ENCODE peak calls at places on chromosomes 6 and 20, in five cellular contexts. One of them, this sample, is unnamed.

GRCh38 chr6:12288844-12289654 is 1.1 kb upstream of the EDN1 start:
- DNase-seq in hepatocyte: peak; percentile 79
- DNase-seq in cardiac fibroblast: peak; percentile 83
- DNase-seq in fibroblast of the aortic adventitia: peak; percentile 78
- DNase-seq in A549: peak; percentile 61
- DNase-seq in this sample: peak; percentile 82

GRCh38 chr20:51220293-51220706 is 197.4 kb upstream of the KCNG1 start:
- DNase-seq in hepatocyte: peak; percentile 22
- DNase-seq in cardiac fibroblast: peak; percentile 29
- DNase-seq in fibroblast of the aortic adventitia: peak; percentile 10
- DNase-seq in A549: peak; percentile 51
- DNase-seq in this sample: peak; percentile 52

GRCh38 chr6:4880373-4880762 is 104.2 kb downstream of the CDYL start:
- DNase-seq in hepatocyte: no peak
- DNase-seq in cardiac fibroblast: no peak
- DNase-seq in fibroblast of the aortic adventitia: no peak
- DNase-seq in A549: no peak
- DNase-seq in this sample: no peak

GRCh38 chr20:59084041-59084841 is 41.7 kb upstream of the PRELID3B start:
- DNase-seq in hepatocyte: no peak
- DNase-seq in cardiac fibroblast: no peak
- DNase-seq in fibroblast of the aortic adventitia: peak; percentile 6
- DNase-seq in A549: no peak
- DNase-seq in this sample: no peak

GRCh38 chr20:58469500-58470129 is 45.6 kb downstream of the APCDD1L start:
- DNase-seq in hepatocyte: no peak
- DNase-seq in cardiac fibroblast: no peak
- DNase-seq in fibroblast of the aortic adventitia: no peak
- DNase-seq in A549: no peak
- DNase-seq in this sample: no peak

GRCh38 chr6:158078320-158078719 is 89.7 kb downstream of the SERAC1 start:
- DNase-seq in hepatocyte: no peak
- DNase-seq in cardiac fibroblast: no peak
- DNase-seq in fibroblast of the aortic adventitia: no peak
- DNase-seq in A549: no peak
- DNase-seq in this sample: no peak

GRCh38 chr20:6048391-6048790 is 5.5 kb downstream of the LRRN4 start:
- DNase-seq in hepatocyte: no peak
- DNase-seq in cardiac fibroblast: no peak
- DNase-seq in fibroblast of the aortic adventitia: no peak
- DNase-seq in A549: no peak
- DNase-seq in this sample: no peak

GRCh38 chr6:3913077-3913957 is 64.1 kb downstream of the FAM50B start:
- DNase-seq in hepatocyte: peak; percentile 77
- DNase-seq in cardiac fibroblast: peak; percentile 99
- DNase-seq in fibroblast of the aortic adventitia: peak; percentile 100
- DNase-seq in A549: peak; percentile 79
- DNase-seq in this sample: peak; percentile 97

GRCh38 chr20:12156252-12156651 is 238.6 kb downstream of the BTBD3 start:
- DNase-seq in hepatocyte: no peak
- DNase-seq in cardiac fibroblast: no peak
- DNase-seq in fibroblast of the aortic adventitia: no peak
- DNase-seq in A549: no peak
- DNase-seq in this sample: no peak

GRCh38 chr6:77876300-77876699 is 223.5 kb downstream of the MEI4 start:
- DNase-seq in hepatocyte: no peak
- DNase-seq in cardiac fibroblast: peak; percentile 3
- DNase-seq in fibroblast of the aortic adventitia: no peak
- DNase-seq in A549: no peak
- DNase-seq in this sample: no peak

GRCh38 chr6:25462235-25462897 is 183.2 kb downstream of the CARMIL1 start:
- DNase-seq in hepatocyte: no peak
- DNase-seq in cardiac fibroblast: no peak
- DNase-seq in fibroblast of the aortic adventitia: no peak
- DNase-seq in A549: no peak
- DNase-seq in this sample: no peak

GRCh38 chr6:91436448-91436847 is 849.6 kb upstream of the MAP3K7 start:
- DNase-seq in hepatocyte: no peak
- DNase-seq in cardiac fibroblast: no peak
- DNase-seq in fibroblast of the aortic adventitia: no peak
- DNase-seq in A549: no peak
- DNase-seq in this sample: no peak

GRCh38 chr6:12111271-12111670 is 99.2 kb downstream of the HIVEP1 start:
- DNase-seq in hepatocyte: no peak
- DNase-seq in cardiac fibroblast: no peak
- DNase-seq in fibroblast of the aortic adventitia: no peak
- DNase-seq in A549: no peak
- DNase-seq in this sample: no peak

GRCh38 chr20:12591949-12592470 is 416.8 kb upstream of the SPTLC3 start:
- DNase-seq in hepatocyte: no peak
- DNase-seq in cardiac fibroblast: no peak
- DNase-seq in fibroblast of the aortic adventitia: no peak
- DNase-seq in A549: no peak
- DNase-seq in this sample: no peak

GRCh38 chr6:92428443-92428842 is 990.9 kb downstream of the EPHA7 start:
- DNase-seq in hepatocyte: no peak
- DNase-seq in cardiac fibroblast: no peak
- DNase-seq in fibroblast of the aortic adventitia: no peak
- DNase-seq in A549: no peak
- DNase-seq in this sample: no peak

GRCh38 chr6:165881812-165882211 is 218.8 kb upstream of the PDE10A start:
- DNase-seq in hepatocyte: no peak
- DNase-seq in cardiac fibroblast: no peak
- DNase-seq in fibroblast of the aortic adventitia: no peak
- DNase-seq in A549: no peak
- DNase-seq in this sample: no peak

DNA sequence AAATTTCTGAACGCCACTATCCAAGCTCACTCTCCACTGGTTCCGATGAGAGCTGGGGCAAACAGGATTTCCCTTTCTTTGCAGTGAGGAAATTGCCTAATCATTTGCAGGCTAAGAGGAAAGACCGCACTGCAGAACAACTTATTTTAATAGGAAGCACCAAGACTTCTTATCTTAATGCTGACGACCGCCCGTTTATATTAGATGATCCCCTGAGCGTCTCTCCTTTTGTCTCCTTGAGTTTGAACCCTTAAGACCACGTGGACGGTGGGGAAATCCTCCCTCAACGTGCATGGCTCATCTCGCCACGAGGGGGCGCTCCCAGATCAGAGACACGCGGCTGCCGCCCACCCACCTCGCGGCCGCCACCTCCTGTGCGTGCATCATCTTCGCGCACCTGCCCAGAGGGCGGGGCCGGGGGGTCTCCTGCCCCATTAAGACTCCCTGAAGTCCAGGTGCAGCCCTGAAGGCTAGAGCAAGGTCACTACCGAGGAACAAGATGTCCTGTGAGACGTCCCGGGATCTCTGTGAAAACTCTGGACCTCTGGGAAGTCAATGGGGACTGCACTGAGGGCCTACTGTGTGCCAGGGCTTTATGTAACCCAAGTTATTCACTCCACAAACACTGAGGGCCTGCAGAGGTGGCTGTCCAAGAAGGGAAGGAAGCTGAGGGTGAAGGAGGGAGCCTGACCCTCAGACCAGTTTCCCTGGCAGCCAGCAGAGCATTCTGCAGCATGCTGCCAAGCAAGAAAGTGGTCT is 28.2 kb downstream of the PDYN start:
- DNase-seq in hepatocyte: peak; percentile 87
- DNase-seq in cardiac fibroblast: peak; percentile 72
- DNase-seq in fibroblast of the aortic adventitia: peak; percentile 64
- DNase-seq in A549: peak; percentile 84
- DNase-seq in this sample: peak; percentile 41
- H3K4me3 ChIP-seq in hepatocyte: no peak overlapping the region
- H3K4me3 ChIP-seq in cardiac fibroblast: no peak overlapping the region
- H3K4me3 ChIP-seq in fibroblast of the aortic adventitia: no peak overlapping the region
- H3K4me3 ChIP-seq in A549: no peak overlapping the region
- H3K4me3 ChIP-seq in this sample: peak overlapping the region; percentile 31

DNA sequence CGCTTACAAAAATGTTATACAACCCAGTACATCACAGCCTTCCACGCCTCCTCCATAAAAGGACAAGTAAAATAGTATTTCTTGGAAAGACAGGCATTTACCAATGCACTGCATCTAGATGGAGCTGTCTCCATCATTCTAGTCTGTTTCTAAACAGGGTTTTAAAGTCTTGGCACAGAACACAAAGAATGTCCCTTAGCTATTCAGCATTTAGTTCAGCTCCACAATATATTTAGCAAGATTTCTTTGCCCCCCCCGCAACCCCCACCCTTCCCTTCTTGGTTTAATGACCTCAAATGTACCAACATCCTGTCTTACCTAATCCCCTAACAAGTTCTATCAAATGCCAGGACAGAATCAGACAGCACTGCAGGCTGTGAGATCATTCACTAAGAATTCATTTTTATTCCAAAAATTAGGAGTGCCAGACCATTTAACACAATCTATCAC is 198.6 kb downstream of the BACH2 start:
- DNase-seq in hepatocyte: peak; percentile 66
- DNase-seq in cardiac fibroblast: peak; percentile 81
- DNase-seq in fibroblast of the aortic adventitia: peak; percentile 93
- DNase-seq in A549: no peak
- DNase-seq in this sample: peak; percentile 78
- TF ChIP-seq CTCF in hepatocyte: peak; percentile 57
- TF ChIP-seq CTCF in cardiac fibroblast: peak; percentile 14
- TF ChIP-seq CTCF in fibroblast of the aortic adventitia: peak; percentile 47
- TF ChIP-seq CTCF in A549: no peak
- TF ChIP-seq CTCF in this sample: peak; percentile 35

DNA sequence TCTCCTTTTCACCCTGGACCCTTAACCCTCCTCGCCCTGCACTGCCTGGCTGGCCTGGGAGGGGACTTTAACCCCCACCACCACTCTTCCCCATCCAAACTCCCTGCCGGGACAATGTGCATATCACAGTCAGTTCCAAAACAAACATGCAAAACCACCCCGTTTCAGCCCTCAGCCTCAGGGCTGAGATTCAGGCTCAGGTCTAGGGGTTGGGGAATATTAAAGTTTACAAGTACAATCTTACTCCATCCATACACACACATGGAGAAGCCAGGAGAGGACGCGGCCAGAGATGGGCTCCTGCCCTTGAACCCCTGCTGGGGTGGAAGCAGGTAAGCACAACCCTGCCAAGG is 534 bp downstream of the KIAA1755 start:
- DNase-seq in hepatocyte: no peak
- DNase-seq in cardiac fibroblast: no peak
- DNase-seq in fibroblast of the aortic adventitia: peak; percentile 52
- DNase-seq in A549: no peak
- DNase-seq in this sample: peak; percentile 56
- H3K4me3 ChIP-seq in hepatocyte: no peak overlapping the region
- H3K4me3 ChIP-seq in cardiac fibroblast: peak overlapping the region; percentile 35
- H3K4me3 ChIP-seq in fibroblast of the aortic adventitia: peak overlapping the region; percentile 76
- H3K4me3 ChIP-seq in A549: no peak overlapping the region
- H3K4me3 ChIP-seq in this sample: peak overlapping the region; percentile 38

GRCh38 chr20:56200456-56200855 is 48.1 kb upstream of the MC3R start:
- DNase-seq in hepatocyte: no peak
- DNase-seq in cardiac fibroblast: peak; percentile 4
- DNase-seq in fibroblast of the aortic adventitia: no peak
- DNase-seq in A549: no peak
- DNase-seq in this sample: no peak
- TF ChIP-seq CTCF in hepatocyte: no peak
- TF ChIP-seq CTCF in cardiac fibroblast: peak; percentile 32
- TF ChIP-seq CTCF in fibroblast of the aortic adventitia: no peak
- TF ChIP-seq CTCF in A549: no peak
- TF ChIP-seq CTCF in this sample: peak; percentile 12

DNA sequence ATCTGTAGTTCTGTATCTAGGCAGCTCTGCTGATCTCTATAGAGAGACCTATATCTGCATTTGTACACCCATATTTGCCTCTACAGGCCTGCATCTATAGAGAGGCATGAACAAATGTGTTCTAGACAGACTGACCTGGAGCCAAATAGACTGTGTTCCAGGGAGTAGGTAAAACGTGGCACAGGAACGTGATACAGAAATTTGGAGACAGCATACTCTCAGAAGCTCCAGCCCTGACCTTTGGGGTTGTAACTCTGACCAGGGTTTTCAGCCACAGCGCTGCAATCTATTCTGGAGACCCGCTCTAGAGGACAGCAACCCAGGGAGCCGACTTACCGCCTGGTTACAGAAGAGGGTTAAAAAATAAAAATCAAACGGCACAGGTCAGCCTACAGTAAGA is 983 bp downstream of the RBBP9 start:
- DNase-seq in hepatocyte: peak; percentile 11
- DNase-seq in cardiac fibroblast: peak; percentile 11
- DNase-seq in fibroblast of the aortic adventitia: no peak
- DNase-seq in A549: no peak
- DNase-seq in this sample: peak; percentile 1
- H3K4me3 ChIP-seq in hepatocyte: peak overlapping the region; percentile 47
- H3K4me3 ChIP-seq in cardiac fibroblast: peak overlapping the region; percentile 88
- H3K4me3 ChIP-seq in fibroblast of the aortic adventitia: peak overlapping the region; percentile 93
- H3K4me3 ChIP-seq in A549: peak overlapping the region; percentile 70
- H3K4me3 ChIP-seq in this sample: peak overlapping the region; percentile 91

GRCh38 chr6:14463110-14463509 is 345.5 kb downstream of the CD83 start:
- DNase-seq in hepatocyte: no peak
- DNase-seq in cardiac fibroblast: no peak
- DNase-seq in fibroblast of the aortic adventitia: no peak
- DNase-seq in A549: no peak
- DNase-seq in this sample: no peak

GRCh38 chr6:14466278-14466677 is 348.7 kb downstream of the CD83 start:
- DNase-seq in hepatocyte: no peak
- DNase-seq in cardiac fibroblast: peak; percentile 27
- DNase-seq in fibroblast of the aortic adventitia: peak; percentile 80
- DNase-seq in A549: no peak
- DNase-seq in this sample: no peak

GRCh38 chr6:14462135-14462905 is 344.7 kb downstream of the CD83 start:
- DNase-seq in hepatocyte: no peak
- DNase-seq in cardiac fibroblast: no peak
- DNase-seq in fibroblast of the aortic adventitia: no peak
- DNase-seq in A549: no peak
- DNase-seq in this sample: no peak

GRCh38 chr6:14464716-14465115 is 347.1 kb downstream of the CD83 start:
- DNase-seq in hepatocyte: no peak
- DNase-seq in cardiac fibroblast: no peak
- DNase-seq in fibroblast of the aortic adventitia: no peak
- DNase-seq in A549: no peak
- DNase-seq in this sample: no peak

GRCh38 chr6:14464049-14464448 is 346.5 kb downstream of the CD83 start:
- DNase-seq in hepatocyte: no peak
- DNase-seq in cardiac fibroblast: peak; percentile 30
- DNase-seq in fibroblast of the aortic adventitia: peak; percentile 74
- DNase-seq in A549: no peak
- DNase-seq in this sample: no peak
- TF ChIP-seq CTCF in hepatocyte: no peak
- TF ChIP-seq CTCF in cardiac fibroblast: peak; percentile 19
- TF ChIP-seq CTCF in fibroblast of the aortic adventitia: peak; percentile 41
- TF ChIP-seq CTCF in A549: no peak
- TF ChIP-seq CTCF in this sample: no peak

GRCh38 chr6:20169786-20170185 is 42.5 kb downstream of the MBOAT1 start:
- DNase-seq in hepatocyte: no peak
- DNase-seq in cardiac fibroblast: no peak
- DNase-seq in fibroblast of the aortic adventitia: peak; percentile 4
- DNase-seq in A549: no peak
- DNase-seq in this sample: no peak
- H3K4me3 ChIP-seq in hepatocyte: no peak overlapping the region
- H3K4me3 ChIP-seq in cardiac fibroblast: no peak overlapping the region
- H3K4me3 ChIP-seq in fibroblast of the aortic adventitia: no peak overlapping the region
- H3K4me3 ChIP-seq in A549: no peak overlapping the region
- H3K4me3 ChIP-seq in this sample: no peak overlapping the region

This sample was measured in foreskin fibroblast.